ENCODE peak calls at places on chromosomes 5 and 9, in four cellular contexts. N, L, G and C are unnamed samples.
A peak's percentile ranks its signal among the peaks of the same experiment; 100 is the strongest.

GRCh38 chr9:100167912-100168775 is 69.1 kb downstream of the INVS start:
- DNase-seq in N (no peak), L (no peak), G (no peak), C (no peak)

GRCh38 chr9:326667-327066 is 112.0 kb downstream of the DOCK8 start:
- DNase-seq in N (no peak), L (no peak), G (no peak), C (no peak)

GRCh38 chr9:117028103-117028858 is 341.2 kb downstream of the TRIM32 start:
- DNase-seq in N (no peak), L (no peak), G (no peak), C (no peak)

GRCh38 chr9:2093920-2094597 is 78.9 kb downstream of the SMARCA2 start:
- DNase-seq in N (no peak), L (no peak), G (no peak), C (no peak)

GRCh38 chr9:130391863-130392262 is 52.9 kb upstream of the ASS1 start:
- DNase-seq in N (no peak), L (no peak), G (no peak), C (no peak)

GRCh38 chr9:36306481-36307306 is 48.4 kb upstream of the GNE start:
- DNase-seq in N (no peak), L (no peak), G (peak; percentile 85), C (no peak)

GRCh38 chr5:61332369-61332745 is 299 bp downstream of the ZSWIM6 start:
- DNase-seq in N (no peak), L (peak; percentile 53), G (no peak), C (no peak)

GRCh38 chr5:152532714-152533113 is 127.6 kb upstream of the NMUR2 start:
- DNase-seq in N (peak; percentile 15), L (peak; percentile 55), G (peak; percentile 33), C (peak; percentile 31)

GRCh38 chr9:112093147-112093874 is 81.8 kb downstream of the SUSD1 start:
- DNase-seq in N (no peak), L (peak; percentile 79), G (no peak), C (no peak)

GRCh38 chr5:131773805-131774204 is 23.0 kb downstream of the FNIP1 start:
- DNase-seq in N (no peak), L (no peak), G (no peak), C (no peak)

GRCh38 chr9:86667307-86667706 is 280.0 kb downstream of the GAS1 start:
- DNase-seq in N (no peak), L (no peak), G (no peak), C (no peak)

GRCh38 chr9:117414906-117415583 is at the start of gene ASTN2:
- DNase-seq in N (no peak), L (no peak), G (no peak), C (no peak)

GRCh38 chr5:180682560-180682959 is 33.2 kb upstream of the FLT4 start:
- DNase-seq in N (no peak), L (no peak), G (no peak), C (no peak)

GRCh38 chr9:117706421-117707150 is 2.4 kb downstream of the TLR4 start:
- DNase-seq in N (no peak), L (no peak), G (no peak), C (no peak)

GRCh38 chr9:77961541-77961940 is 70.1 kb downstream of the GNAQ start:
- DNase-seq in N (no peak), L (no peak), G (peak; percentile 13), C (no peak)

GRCh38 chr9:8718121-8718725 is 918.6 kb upstream of the DMAC1 start:
- DNase-seq in N (no peak), L (no peak), G (no peak), C (no peak)

GRCh38 chr5:149633671-149634350 is 52.5 kb downstream of the ARHGEF37 start:
- DNase-seq in N (no peak), L (peak; percentile 41), G (no peak), C (no peak)

GRCh38 chr9:83512621-83513020 is 25.6 kb downstream of the FRMD3 start:
- DNase-seq in N (no peak), L (no peak), G (no peak), C (no peak)

GRCh38 chr9:79360387-79361347 is 211.1 kb upstream of the TLE4 start:
- DNase-seq in N (no peak), L (no peak), G (no peak), C (no peak)

GRCh38 chr5:116754556-116754955 is 179.9 kb upstream of the SEMA6A start:
- DNase-seq in N (no peak), L (no peak), G (no peak), C (no peak)

GRCh38 chr5:92081958-92082712 is 699.0 kb upstream of the ARRDC3 start:
- DNase-seq in N (no peak), L (no peak), G (no peak), C (no peak)

GRCh38 chr9:97740848-97741821 is 44.0 kb upstream of the XPA start:
- DNase-seq in N (no peak), L (peak; percentile 46), G (no peak), C (peak; percentile 28)

GRCh38 chr5:157563373-157564148 is 12.0 kb downstream of the ADAM19 start:
- DNase-seq in N (no peak), L (no peak), G (no peak), C (no peak)
- TF ChIP-seq BHLHE40 in N (no peak), L (no peak), G (no peak), C (no peak)

DNA sequence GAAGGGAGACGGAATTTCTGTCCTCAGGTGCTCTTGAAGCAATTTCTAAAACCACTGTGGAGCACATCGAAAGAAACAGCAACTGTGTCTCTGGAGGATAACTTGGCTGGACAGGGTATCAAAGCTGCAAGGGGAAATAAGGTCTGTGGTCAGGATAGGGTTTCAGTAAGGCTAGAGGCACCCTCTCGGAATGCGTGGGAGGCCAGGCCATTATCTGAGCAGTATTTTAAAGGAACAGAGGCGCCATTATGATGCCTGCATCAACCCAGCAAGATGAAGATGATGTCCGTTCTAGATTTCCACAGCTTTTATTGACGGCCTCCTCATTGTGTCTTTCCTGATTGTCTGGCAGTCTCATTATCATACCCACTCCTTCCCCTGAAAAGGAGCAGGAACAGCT is 76.7 kb downstream of the RORB start:
- DNase-seq in N (no peak), L (peak; percentile 7), G (no peak), C (peak; percentile 19)
- TF ChIP-seq FOXK2 in N (no peak), L (no peak), G (no peak), C (no peak)

DNA sequence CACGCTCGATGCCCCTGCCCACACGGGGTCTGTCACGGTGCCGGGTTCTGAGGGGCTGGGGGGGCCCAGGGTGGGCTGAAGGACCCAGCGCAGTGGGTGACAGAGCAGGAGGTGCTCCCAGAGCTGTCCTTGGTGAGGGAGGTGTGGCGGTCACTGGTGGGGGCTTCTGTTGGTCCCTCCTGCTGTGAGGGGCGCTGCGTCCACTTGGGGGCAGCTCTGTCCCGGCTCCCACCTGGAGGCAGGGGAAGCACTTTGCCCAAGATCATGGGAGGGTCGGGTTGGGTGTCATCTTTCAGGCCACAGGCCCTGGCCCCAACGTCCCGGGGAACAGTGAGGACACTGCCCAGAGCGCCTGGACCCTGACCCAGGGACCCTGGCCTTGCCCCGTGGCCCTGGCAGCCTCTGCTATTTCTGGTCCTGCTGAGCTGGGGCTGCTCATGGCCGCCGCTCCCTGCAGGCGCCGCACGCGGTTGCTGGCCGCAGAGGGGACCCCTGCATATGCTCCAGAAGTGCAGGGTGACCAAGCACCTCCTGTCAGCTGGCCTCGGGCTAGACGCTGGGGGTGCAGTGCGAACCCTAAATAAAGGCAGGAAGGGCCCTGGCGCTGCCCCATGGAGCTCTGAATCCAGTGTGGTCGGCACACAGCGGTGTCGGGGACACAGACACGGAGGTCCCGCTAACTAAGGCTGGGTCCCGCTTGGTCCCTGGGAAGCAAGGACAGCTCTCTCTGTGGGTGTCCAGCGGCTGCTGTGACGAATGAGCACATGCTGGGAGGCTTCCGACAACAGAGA is 11.6 kb upstream of the RNU6ATAC start:
- DNase-seq in N (no peak), L (no peak), G (peak; percentile 44), C (no peak)
- TF ChIP-seq FOXM1 in N (no peak), L (no peak), G (no peak), C (no peak)

GRCh38 chr9:4832786-4833579 is 40.2 kb downstream of the RCL1 start:
- DNase-seq in N (no peak), L (peak; percentile 79), G (peak; percentile 94), C (no peak)
- TF ChIP-seq BHLHE40 in N (no peak), L (no peak), G (no peak), C (no peak)

GRCh38 chr9:21958833-21959232 is 35.4 kb downstream of the CDKN2A start:
- DNase-seq in N (no peak), L (no peak), G (no peak), C (no peak)
- TF ChIP-seq FOXK2 in N (no peak), L (no peak), G (no peak), C (no peak)

GRCh38 chr5:78804995-78805394 is 156.4 kb upstream of the LHFPL2 start:
- DNase-seq in N (no peak), L (no peak), G (no peak), C (no peak)
- TF ChIP-seq FOXM1 in N (no peak), L (no peak), G (no peak), C (no peak)

GRCh38 chr5:157944938-157945337 is 86.0 kb upstream of the CLINT1 start:
- DNase-seq in N (no peak), L (no peak), G (no peak), C (no peak)
- TF ChIP-seq BHLHE40 in N (no peak), L (no peak), G (no peak), C (no peak)

GRCh38 chr5:171610686-171611085 is 174.9 kb upstream of the SMIM23 start:
- DNase-seq in N (no peak), L (no peak), G (no peak), C (no peak)
- TF ChIP-seq FOXK2 in N (no peak), L (no peak), G (no peak), C (no peak)

DNA sequence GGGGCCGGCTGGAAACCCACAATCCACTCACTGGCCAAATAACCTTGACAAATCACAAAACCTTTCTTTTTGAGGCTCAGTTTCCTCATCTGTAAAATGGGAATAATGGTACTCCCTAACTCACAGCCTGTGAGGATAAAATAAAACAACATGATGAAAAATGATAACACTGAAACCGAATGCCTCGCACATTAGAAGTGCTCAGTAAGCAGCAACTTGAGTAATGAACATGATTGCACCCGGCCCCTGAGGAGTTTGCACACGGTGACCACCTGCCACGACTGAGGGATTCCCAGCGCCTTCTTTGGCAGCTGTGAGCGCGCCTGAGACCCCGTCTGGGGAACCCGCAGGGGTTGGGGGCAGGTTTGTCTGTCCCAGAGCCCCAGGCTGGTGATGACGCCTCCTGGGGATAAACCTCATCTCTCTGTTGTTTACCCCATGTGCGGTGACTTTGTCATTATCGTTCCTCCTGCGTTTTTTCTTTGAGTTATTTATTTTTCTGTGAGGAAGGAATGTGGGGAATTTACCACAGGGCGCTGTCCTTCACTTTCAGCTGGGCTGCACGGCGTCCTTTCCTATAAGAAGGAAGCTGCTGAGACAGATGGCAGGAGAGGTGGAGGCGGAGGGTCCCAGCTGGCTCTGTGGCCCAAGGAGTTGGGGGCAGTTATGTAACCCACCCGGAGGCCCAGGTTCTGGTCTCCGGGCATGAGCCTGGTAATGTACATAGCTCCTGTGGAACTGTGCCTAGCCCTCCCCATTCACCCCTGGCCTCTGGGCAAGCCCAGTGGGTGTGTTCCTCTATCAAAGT is 3.0 kb upstream of the SYNPO start:
- DNase-seq in N (no peak), L (no peak), G (peak; percentile 75), C (no peak)
- TF ChIP-seq FOXM1 in N (no peak), L (no peak), G (no peak), C (no peak)

GRCh38 chr5:8906303-8906967 is 639.4 kb downstream of the SEMA5A start:
- DNase-seq in N (no peak), L (no peak), G (no peak), C (no peak)
- TF ChIP-seq BHLHE40 in N (no peak), L (no peak), G (no peak), C (no peak)